ENCODE peak calls at places on chromosomes 11 and 22, in nine cellular contexts. N, I, T, F, D, E, Y, W and H are unnamed samples.

GRCh38 chr22:39669432-39669831 is 98.9 kb downstream of the CACNA1I start:
- DNase-seq in N (no peak), I (no peak), T (no peak), F (no peak), D (no peak), E (no peak), Y (no peak), W (no peak), H (no peak)

GRCh38 chr11:75142714-75143419 is 8.0 kb upstream of the SLCO2B1 start:
- DNase-seq in N (no peak), I (peak), T (peak), F (peak), D (peak), E (peak), Y (peak), W (peak), H (peak)

GRCh38 chr11:67304511-67305113 is 1.3 kb downstream of the SSH3 start:
- DNase-seq in N (no peak), I (no peak), T (no peak), F (no peak), D (no peak), E (peak), Y (no peak), W (peak), H (no peak)

GRCh38 chr11:85628771-85629341 is 463 bp downstream of the TMEM126B start:
- DNase-seq in N (no peak), I (no peak), T (no peak), F (no peak), D (no peak), E (no peak), Y (no peak), W (no peak), H (no peak)

GRCh38 chr11:65625628-65626342 is 10.2 kb downstream of the PCNX3 start:
- DNase-seq in N (peak), I (peak), T (peak), F (no peak), D (peak), E (peak), Y (peak), W (no peak), H (peak)

GRCh38 chr22:47166446-47167016 is 404.1 kb downstream of the TBC1D22A start:
- DNase-seq in N (peak), I (no peak), T (peak), F (no peak), D (no peak), E (peak), Y (no peak), W (peak), H (no peak)

GRCh38 chr11:19628018-19628417 is 84.6 kb upstream of the NAV2 start:
- DNase-seq in N (no peak), I (peak), T (peak), F (no peak), D (no peak), E (peak), Y (no peak), W (peak), H (no peak)

GRCh38 chr22:45978275-45978713 is 1.3 kb upstream of the WNT7B start:
- DNase-seq in N (no peak), I (no peak), T (no peak), F (no peak), D (no peak), E (no peak), Y (no peak), W (no peak), H (no peak)

GRCh38 chr11:95074806-95075563 is 8.3 kb downstream of the SRSF8 start:
- DNase-seq in N (no peak), I (peak), T (peak), F (no peak), D (no peak), E (peak), Y (no peak), W (no peak), H (peak)

GRCh38 chr22:20101638-20102037 is 14.3 kb upstream of the RANBP1 start:
- DNase-seq in N (no peak), I (peak), T (no peak), F (no peak), D (no peak), E (no peak), Y (no peak), W (no peak), H (no peak)

GRCh38 chr22:19923914-19924513 is 17.6 kb upstream of the COMT start:
- DNase-seq in N (no peak), I (no peak), T (no peak), F (peak), D (no peak), E (no peak), Y (no peak), W (no peak), H (no peak)

GRCh38 chr11:6405039-6405667 is 13.7 kb downstream of the APBB1 start:
- DNase-seq in N (peak), I (no peak), T (no peak), F (no peak), D (no peak), E (peak), Y (no peak), W (no peak), H (no peak)

GRCh38 chr11:17686185-17686980 is 33.0 kb upstream of the MYOD1 start:
- DNase-seq in N (no peak), I (no peak), T (peak), F (no peak), D (no peak), E (no peak), Y (no peak), W (no peak), H (no peak)

GRCh38 chr22:17917490-17917983 is 106.8 kb downstream of the MICAL3 start:
- DNase-seq in N (no peak), I (peak), T (peak), F (peak), D (no peak), E (no peak), Y (no peak), W (no peak), H (peak)

GRCh38 chr11:27280131-27280530 is 82.9 kb downstream of the CCDC34 start:
- DNase-seq in N (no peak), I (no peak), T (no peak), F (no peak), D (no peak), E (no peak), Y (no peak), W (no peak), H (no peak)

GRCh38 chr11:68204402-68204801 is 8.7 kb downstream of the KMT5B start:
- DNase-seq in N (no peak), I (no peak), T (no peak), F (no peak), D (no peak), E (no peak), Y (no peak), W (no peak), H (no peak)

GRCh38 chr11:130979386-130979972 is 63.2 kb upstream of the SNX19 start:
- DNase-seq in N (no peak), I (no peak), T (no peak), F (peak), D (no peak), E (no peak), Y (peak), W (no peak), H (peak)

GRCh38 chr11:9735236-9735635 is 71.4 kb downstream of the SWAP70 start:
- DNase-seq in N (no peak), I (no peak), T (no peak), F (no peak), D (no peak), E (no peak), Y (no peak), W (no peak), H (no peak)

GRCh38 chr22:24207264-24208011 is 26.2 kb downstream of the SUSD2 start:
- DNase-seq in N (no peak), I (no peak), T (no peak), F (no peak), D (no peak), E (no peak), Y (no peak), W (peak), H (no peak)

GRCh38 chr11:86919557-86920210 is 35.5 kb downstream of the FZD4 start:
- DNase-seq in N (no peak), I (no peak), T (no peak), F (peak), D (peak), E (no peak), Y (peak), W (no peak), H (peak)

GRCh38 chr22:49212466-49212865 is 615.2 kb downstream of the BRD1 start:
- DNase-seq in N (peak), I (peak), T (no peak), F (no peak), D (no peak), E (no peak), Y (no peak), W (peak), H (no peak)

GRCh38 chr11:120586072-120586471 is 74.5 kb downstream of the GRIK4 start:
- DNase-seq in N (no peak), I (no peak), T (no peak), F (no peak), D (no peak), E (no peak), Y (no peak), W (no peak), H (no peak)

GRCh38 chr11:60757231-60757800 is 649 bp downstream of the MS4A15 start:
- DNase-seq in N (no peak), I (no peak), T (no peak), F (no peak), D (no peak), E (no peak), Y (no peak), W (peak), H (no peak)

GRCh38 chr11:1153105-1153950 is 4.4 kb upstream of the MUC5AC start:
- DNase-seq in N (no peak), I (no peak), T (no peak), F (no peak), D (no peak), E (no peak), Y (peak), W (peak), H (no peak)

GRCh38 chr11:62612366-62613274 is at the start of the genes EML3 and ROM1:
- DNase-seq in N (peak), I (peak), T (peak), F (peak), D (peak), E (peak), Y (peak), W (peak), H (peak)

GRCh38 chr11:94597896-94598295 is 30.7 kb downstream of the PIWIL4 start:
- DNase-seq in N (no peak), I (no peak), T (no peak), F (peak), D (no peak), E (no peak), Y (peak), W (no peak), H (peak)

GRCh38 chr11:105032495-105032894 is 2.4 kb downstream of the CASP1 start:
- DNase-seq in N (no peak), I (no peak), T (no peak), F (no peak), D (no peak), E (no peak), Y (no peak), W (no peak), H (no peak)

GRCh38 chr11:95764267-95764898 is 25.2 kb downstream of the FAM76B start:
- DNase-seq in N (no peak), I (no peak), T (no peak), F (peak), D (peak), E (no peak), Y (peak), W (no peak), H (peak)

GRCh38 chr22:43218786-43219185 is 31.9 kb upstream of the TTLL12 start:
- DNase-seq in N (no peak), I (no peak), T (no peak), F (peak), D (no peak), E (no peak), Y (no peak), W (no peak), H (no peak)

GRCh38 chr11:111395749-111396148 is 16.7 kb upstream of the POU2AF1 start:
- DNase-seq in N (no peak), I (no peak), T (no peak), F (no peak), D (no peak), E (no peak), Y (no peak), W (no peak), H (no peak)

GRCh38 chr11:47716692-47717091 is 1.5 kb upstream of the AGBL2 start:
- DNase-seq in N (peak), I (no peak), T (no peak), F (no peak), D (no peak), E (no peak), Y (peak), W (no peak), H (peak)

GRCh38 chr22:49925525-49926128 is 7.2 kb downstream of the CRELD2 start:
- DNase-seq in N (no peak), I (no peak), T (no peak), F (no peak), D (peak), E (no peak), Y (no peak), W (no peak), H (no peak)

GRCh38 chr11:99548264-99548663 is 527.5 kb downstream of the CNTN5 start:
- DNase-seq in N (no peak), I (no peak), T (no peak), F (no peak), D (no peak), E (no peak), Y (no peak), W (no peak), H (no peak)

GRCh38 chr22:23518381-23519187 is 61.5 kb downstream of the IGLL1 start:
- DNase-seq in N (no peak), I (no peak), T (no peak), F (no peak), D (no peak), E (no peak), Y (no peak), W (no peak), H (no peak)

GRCh38 chr11:94563848-94564442 is 3.2 kb upstream of the PIWIL4 start:
- DNase-seq in N (no peak), I (no peak), T (no peak), F (peak), D (no peak), E (no peak), Y (no peak), W (no peak), H (no peak)

GRCh38 chr11:95055273-95055897 is 6.2 kb downstream of the KDM4F start:
- DNase-seq in N (no peak), I (no peak), T (no peak), F (no peak), D (no peak), E (no peak), Y (no peak), W (no peak), H (no peak)

GRCh38 chr11:102467080-102467708 is 14.6 kb upstream of the TMEM123 start:
- DNase-seq in N (no peak), I (no peak), T (no peak), F (no peak), D (no peak), E (no peak), Y (no peak), W (no peak), H (no peak)

GRCh38 chr11:102470257-102470656 is 17.7 kb upstream of the TMEM123 start:
- DNase-seq in N (no peak), I (no peak), T (no peak), F (no peak), D (no peak), E (no peak), Y (no peak), W (no peak), H (no peak)

GRCh38 chr11:102467853-102468580 is 15.5 kb upstream of the TMEM123 start:
- DNase-seq in N (no peak), I (no peak), T (no peak), F (no peak), D (no peak), E (no peak), Y (no peak), W (no peak), H (no peak)

GRCh38 chr11:102469196-102469821 is 16.7 kb upstream of the TMEM123 start:
- DNase-seq in N (no peak), I (no peak), T (no peak), F (no peak), D (no peak), E (peak), Y (no peak), W (no peak), H (no peak)

DNA sequence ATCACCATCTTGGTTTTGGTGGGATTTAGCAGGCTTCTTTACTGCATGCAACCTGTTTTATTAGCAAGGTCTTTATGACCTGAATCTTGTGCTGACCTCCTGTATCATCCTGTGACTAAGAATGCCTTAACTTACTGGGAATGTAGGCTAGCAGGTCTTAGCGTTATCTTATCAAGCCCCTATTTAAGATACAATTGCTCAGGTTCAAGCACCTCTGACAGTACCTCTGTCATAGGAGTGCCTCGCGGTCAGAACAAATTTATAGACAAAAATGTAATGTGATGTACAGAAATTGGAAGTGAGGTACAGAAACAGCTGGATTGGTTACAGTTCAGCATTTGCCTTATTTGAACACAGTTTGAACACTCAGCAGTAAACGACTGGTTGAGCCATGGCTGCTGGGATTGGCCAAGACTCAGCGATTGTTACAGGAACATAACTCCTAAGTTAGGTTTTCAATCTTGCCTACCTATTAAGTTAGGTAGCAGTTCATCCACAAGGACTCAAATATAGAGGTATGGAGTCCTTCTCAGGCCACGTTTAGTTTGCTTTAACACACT is 16.2 kb upstream of the TMEM123 start:
- DNase-seq in N (no peak), I (no peak), T (no peak), F (no peak), D (no peak), E (no peak), Y (peak), W (no peak), H (no peak)
- TF ChIP-seq POLR2A in N (no peak), I (no peak), T (no peak), F (no peak), D (no peak), E (no peak), Y (no peak), W (no peak), H (no peak)

GRCh38 chr22:31346255-31346732 is at the start of gene PATZ1:
- DNase-seq in N (no peak), I (peak), T (peak), F (peak), D (peak), E (peak), Y (peak), W (peak), H (peak)

GRCh38 chr22:31344369-31345330 is 1.5 kb downstream of the PATZ1 start:
- DNase-seq in N (peak), I (no peak), T (peak), F (no peak), D (no peak), E (peak), Y (no peak), W (peak), H (peak)

GRCh38 chr22:31347251-31348008 is 1.3 kb upstream of the PATZ1 start:
- DNase-seq in N (peak), I (peak), T (peak), F (no peak), D (peak), E (peak), Y (peak), W (peak), H (peak)

GRCh38 chr22:31346733-31347250 is 646 bp upstream of the PATZ1 start:
- DNase-seq in N (no peak), I (peak), T (no peak), F (peak), D (peak), E (peak), Y (peak), W (peak), H (peak)

DNA sequence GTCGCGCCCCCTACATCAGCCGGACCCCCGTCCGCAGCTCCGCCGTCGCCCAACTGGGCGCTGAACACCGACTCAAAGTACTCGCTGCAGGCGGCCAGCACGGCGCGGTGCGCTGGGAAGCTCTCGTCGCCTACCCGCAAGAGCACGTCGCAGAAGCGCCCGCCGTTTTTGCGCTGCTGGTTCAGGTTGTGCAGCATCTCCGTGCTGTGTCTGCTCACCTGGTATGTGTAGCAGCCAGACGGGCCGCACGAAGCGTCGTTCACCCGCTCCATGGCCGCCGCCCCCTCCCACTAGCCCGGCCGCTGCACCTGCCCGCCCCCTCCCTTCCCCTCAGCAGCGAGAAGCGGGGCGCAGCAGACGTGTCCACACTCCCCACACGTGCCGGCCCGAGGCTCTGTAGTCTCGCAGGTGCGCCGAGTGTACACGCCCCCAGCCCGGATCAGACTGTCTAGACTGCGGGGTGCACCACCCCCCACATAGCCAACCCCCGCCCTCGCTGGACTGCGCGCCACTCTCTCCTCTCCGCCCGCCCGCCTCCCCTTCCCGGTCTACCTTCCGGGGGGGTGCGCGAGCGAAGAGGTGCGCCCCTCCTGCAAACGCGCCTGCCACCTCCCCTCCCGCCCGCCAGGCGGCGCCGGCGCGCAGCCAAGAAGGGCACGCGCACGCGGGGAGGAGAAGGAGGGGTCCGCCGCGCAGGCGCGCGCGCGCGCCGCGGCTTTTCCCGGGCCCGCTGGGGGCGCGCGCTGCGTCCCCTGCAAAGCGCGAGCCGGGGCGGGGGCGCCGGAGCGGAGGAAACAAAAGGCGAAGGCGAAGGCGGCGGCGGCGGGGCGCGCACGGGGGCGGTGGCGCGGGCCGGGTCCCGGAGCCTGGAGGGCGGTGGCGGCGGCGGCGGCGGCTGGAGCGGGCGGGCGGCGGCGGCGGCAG is 553 bp downstream of the PATZ1 start:
- DNase-seq in N (peak), I (peak), T (peak), F (peak), D (peak), E (peak), Y (peak), W (peak), H (peak)
- TF ChIP-seq POLR2A in N (peak), I (no peak), T (peak), F (no peak), D (no peak), E (peak), Y (no peak), W (no peak), H (no peak)

DNA sequence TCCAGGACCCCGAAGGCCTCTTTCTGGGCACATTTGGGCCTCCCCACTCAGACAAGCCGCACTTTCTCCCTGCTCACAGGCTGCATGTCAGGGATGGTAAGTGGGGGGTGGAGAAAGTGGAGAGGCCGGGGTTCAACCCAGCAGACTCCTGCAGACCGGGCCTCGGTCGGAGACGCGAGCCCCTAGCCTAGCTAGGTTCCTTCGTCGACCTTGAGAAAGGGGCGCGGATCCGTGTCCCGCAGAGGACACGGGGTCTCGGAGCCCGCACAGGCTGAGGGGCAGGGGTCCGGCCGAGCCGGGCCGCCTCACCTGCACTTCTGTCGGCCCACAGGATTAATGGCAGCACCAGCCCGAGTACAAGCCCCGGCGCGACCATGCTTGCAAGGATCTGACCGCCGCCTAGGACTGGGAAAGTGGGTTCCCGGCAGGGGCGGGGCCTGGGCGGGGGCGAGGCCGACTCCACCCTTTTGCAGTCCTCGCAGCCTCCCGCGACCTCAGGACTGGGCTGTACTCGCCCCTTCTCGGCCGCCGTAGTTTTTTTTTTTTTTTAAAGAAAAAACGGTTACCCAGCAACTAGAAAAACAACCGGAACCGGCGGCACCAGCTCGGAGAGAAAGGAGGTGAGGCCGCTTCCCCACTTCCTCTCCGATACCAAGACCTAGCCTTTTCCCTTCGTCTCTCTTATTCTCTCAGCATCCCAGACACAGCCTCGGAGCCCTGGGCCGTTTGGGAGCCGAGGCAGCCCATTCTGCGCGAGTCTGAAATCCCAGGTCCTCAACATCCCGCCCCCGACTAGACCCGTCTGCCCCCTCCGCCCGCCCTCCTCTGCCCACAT is at the start of the genes SIAE and SPA17:
- DNase-seq in N (peak), I (peak), T (peak), F (peak), D (peak), E (peak), Y (peak), W (peak), H (peak)
- TF ChIP-seq POLR2A in N (no peak), I (peak), T (peak), F (peak), D (no peak), E (no peak), Y (peak), W (no peak), H (peak)

GRCh38 chr11:64304316-64305072 is 830 bp upstream of the ESRRA start:
- DNase-seq in N (peak), I (peak), T (peak), F (peak), D (peak), E (peak), Y (peak), W (peak), H (peak)
- TF ChIP-seq POLR2A in N (no peak), I (no peak), T (no peak), F (peak), D (no peak), E (no peak), Y (peak), W (no peak), H (peak)